ENCODE peak calls at places on chromosomes 4 and X, in nine cellular contexts. T is kidney, U is left lung, G is WTC11, V is mesothelial cell of epicardium, A is fibroblast of pulmonary artery, R is H9, I is kidney epithelial cell, X is GM23338. E is an unnamed sample.

GRCh38 chrX:143788265-143788664 is 67.7 kb upstream of the SPANXN2 start:
- DNase-seq in U (no peak), A (peak), V (no peak), T (no peak), G (no peak), R (no peak), I (no peak), X (peak), E (no peak)

GRCh38 chrX:39157006-39157405 is 355.7 kb downstream of the MID1IP1 start:
- DNase-seq in X (no peak), T (no peak), G (no peak), U (no peak), I (no peak), A (no peak), R (no peak), V (no peak), E (no peak)

GRCh38 chr4:3123201-3123671 is 48.8 kb downstream of the HTT start:
- DNase-seq in G (no peak), A (peak), U (no peak), R (no peak), T (no peak), I (no peak), V (no peak), X (no peak), E (no peak)

GRCh38 chr4:125734504-125734903 is 419.7 kb downstream of the FAT4 start:
- DNase-seq in I (no peak), X (no peak), V (no peak), R (no peak), U (no peak), A (no peak), T (no peak), G (no peak), E (no peak)

GRCh38 chr4:38190717-38191178 is 230.6 kb downstream of the PTTG2 start:
- DNase-seq in A (peak), X (no peak), U (no peak), V (no peak), T (peak), G (no peak), R (no peak), I (peak), E (no peak)

GRCh38 chr4:122458625-122459024 is 2.1 kb upstream of the IL2 start:
- DNase-seq in G (no peak), T (no peak), V (no peak), U (no peak), R (no peak), A (no peak), X (peak), I (no peak), E (no peak)

GRCh38 chr4:171876636-171877035 is 63.4 kb downstream of the GALNTL6 start:
- DNase-seq in X (no peak), A (no peak), R (no peak), U (no peak), G (no peak), T (no peak), I (no peak), V (no peak), E (no peak)

GRCh38 chr4:176191974-176192373 is 3.4 kb downstream of the SPATA4 start:
- DNase-seq in I (no peak), U (no peak), A (no peak), X (no peak), T (no peak), G (no peak), R (no peak), V (no peak), E (no peak)

GRCh38 chrX:21839334-21840198 is at the start of gene MBTPS2:
- DNase-seq in U (peak), I (peak), R (peak), V (peak), G (peak), X (peak), A (peak), T (peak), E (no peak)

GRCh38 chr4:91997045-91997444 is 306.7 kb upstream of the GRID2 start:
- DNase-seq in T (no peak), A (no peak), I (no peak), U (no peak), R (no peak), V (no peak), X (no peak), G (no peak), E (no peak)

GRCh38 chr4:120079839-120080520 is 13.3 kb upstream of the MAD2L1 start:
- DNase-seq in T (no peak), A (no peak), V (no peak), U (no peak), I (no peak), X (no peak), G (no peak), R (no peak), E (no peak)

GRCh38 chrX:153778684-153779101 is 2.1 kb upstream of the SRPK3 start:
- DNase-seq in R (no peak), X (no peak), T (peak), V (no peak), G (peak), I (no peak), A (no peak), U (no peak), E (no peak)

GRCh38 chr4:186781032-186781917 is 57.6 kb upstream of the FAT1 start:
- DNase-seq in R (no peak), V (no peak), T (no peak), X (no peak), A (peak), U (no peak), I (no peak), G (no peak), E (no peak)

GRCh38 chrX:149131780-149132179 is 373.3 kb downstream of the IDS start:
- DNase-seq in A (peak), V (no peak), G (no peak), T (no peak), R (no peak), X (no peak), U (no peak), I (peak), E (no peak)

GRCh38 chr4:168942985-168943384 is 67.1 kb downstream of the CBR4 start:
- DNase-seq in I (no peak), X (peak), V (no peak), R (peak), G (no peak), T (no peak), A (no peak), U (no peak), E (no peak)

GRCh38 chr4:133581971-133582619 is 433.0 kb downstream of the PCDH10 start:
- DNase-seq in A (peak), I (no peak), U (no peak), V (no peak), R (no peak), X (no peak), G (no peak), T (no peak), E (no peak)

GRCh38 chr4:40189997-40190396 is 6.8 kb upstream of the RHOH start:
- DNase-seq in A (no peak), I (no peak), X (no peak), U (no peak), V (no peak), T (no peak), G (no peak), R (no peak), E (no peak)

GRCh38 chr4:110164251-110164650 is 34.2 kb downstream of the ELOVL6 start:
- DNase-seq in T (no peak), V (no peak), A (peak), X (no peak), U (no peak), I (no peak), G (no peak), R (no peak), E (no peak)

DNA sequence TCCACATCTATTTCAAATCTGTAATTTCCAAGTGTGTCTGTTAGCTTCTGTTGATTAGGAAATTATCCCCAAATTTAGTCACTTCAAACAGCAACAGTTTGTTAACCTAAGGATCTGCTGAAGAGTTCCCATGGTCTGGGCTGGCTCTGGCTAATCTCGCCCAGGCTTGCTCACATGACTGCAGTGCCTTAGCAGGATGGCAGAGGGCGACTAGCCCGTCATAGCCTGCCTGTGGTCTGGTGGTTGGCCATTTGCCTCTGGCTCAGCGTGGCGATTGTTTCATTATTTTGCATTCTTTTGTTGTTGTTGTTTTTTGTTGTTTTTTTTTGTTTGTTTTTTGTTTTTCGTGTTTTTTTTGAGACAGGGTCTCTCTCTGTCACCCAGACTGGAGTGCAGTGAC is 264.0 kb downstream of the TRIML1 start:
- DNase-seq in A (no peak), T (no peak), V (no peak), R (peak), U (no peak), G (peak), I (no peak), X (peak), E (no peak)
- TF ChIP-seq CTCF in A (no peak), T (no peak), V (no peak), R (peak), U (no peak), G (no peak), I (no peak), X (peak), E (no peak)

GRCh38 chr4:128287871-128288688 is 467 bp upstream of the PGRMC2 start:
- DNase-seq in I (peak), T (peak), A (peak), R (peak), G (peak), V (peak), X (peak), U (peak), E (peak)
- TF ChIP-seq CTCF in I (peak), T (peak), A (no peak), R (peak), G (no peak), V (peak), X (no peak), U (peak), E (no peak)

GRCh38 chrX:46912098-46912672 is at the start of gene JADE3:
- DNase-seq in R (peak), V (peak), X (peak), T (peak), A (peak), I (peak), U (peak), G (peak), E (peak)
- TF ChIP-seq CTCF in R (no peak), V (no peak), X (no peak), T (no peak), A (no peak), I (no peak), U (no peak), G (no peak), E (no peak)

GRCh38 chr4:52366625-52367024 is 292.5 kb downstream of the USP46 start:
- DNase-seq in V (no peak), I (no peak), R (no peak), A (no peak), U (no peak), G (no peak), T (no peak), X (no peak), E (no peak)
- TF ChIP-seq CTCF in V (no peak), I (no peak), R (no peak), A (no peak), U (no peak), G (no peak), T (no peak), X (no peak), E (no peak)

E was measured in D721Med.